ENCODE peak calls at places on chromosomes 7 and 10, in nine cellular contexts. F, H, Q, J, Y, U, A, W and P are unnamed samples.

GRCh38 chr7:22125436-22125835 is 179.7 kb upstream of the CDCA7L start:
- DNase-seq in F (no peak), H (no peak), Q (no peak), J (no peak), Y (no peak), U (no peak), A (no peak), W (no peak), P (no peak)

GRCh38 chr10:97542169-97543024 is 30.2 kb upstream of the ANKRD2 start:
- DNase-seq in F (peak; percentile 96), H (peak; percentile 81), Q (peak; percentile 40), J (no peak), Y (peak; percentile 69), U (peak; percentile 99), A (peak; percentile 98), W (no peak), P (no peak)

GRCh38 chr10:13001041-13001886 is at the start of gene CCDC3:
- DNase-seq in F (no peak), H (no peak), Q (no peak), J (no peak), Y (no peak), U (peak; percentile 24), A (no peak), W (no peak), P (peak; percentile 25)

GRCh38 chr7:69190738-69191137 is 407.5 kb upstream of the AUTS2 start:
- DNase-seq in F (no peak), H (no peak), Q (no peak), J (no peak), Y (no peak), U (peak; percentile 21), A (no peak), W (no peak), P (no peak)

GRCh38 chr10:23777153-23777552 is 338.3 kb downstream of the OTUD1 start:
- DNase-seq in F (no peak), H (no peak), Q (no peak), J (no peak), Y (no peak), U (no peak), A (no peak), W (no peak), P (no peak)

GRCh38 chr7:127287133-127287532 is 34.4 kb upstream of the GRM8 start:
- DNase-seq in F (peak; percentile 46), H (no peak), Q (no peak), J (no peak), Y (no peak), U (no peak), A (no peak), W (no peak), P (no peak)

GRCh38 chr10:14604181-14605142 is 170.2 kb downstream of the FAM107B start:
- DNase-seq in F (peak; percentile 52), H (no peak), Q (peak; percentile 86), J (peak; percentile 62), Y (peak; percentile 76), U (peak; percentile 67), A (peak; percentile 88), W (peak; percentile 83), P (peak; percentile 33)

GRCh38 chr10:58576736-58577366 is 64.2 kb downstream of the BICC1 start:
- DNase-seq in F (no peak), H (no peak), Q (no peak), J (no peak), Y (no peak), U (no peak), A (no peak), W (no peak), P (no peak)

GRCh38 chr7:69781412-69781846 is 183.2 kb downstream of the AUTS2 start:
- DNase-seq in F (no peak), H (no peak), Q (no peak), J (no peak), Y (no peak), U (peak; percentile 78), A (peak; percentile 62), W (no peak), P (no peak)

GRCh38 chr7:55075464-55075971 is 56.7 kb downstream of the EGFR start:
- DNase-seq in F (no peak), H (no peak), Q (peak; percentile 42), J (no peak), Y (peak; percentile 76), U (no peak), A (peak; percentile 64), W (no peak), P (no peak)

GRCh38 chr10:79994556-79994955 is 45.7 kb upstream of the SFTPD start:
- DNase-seq in F (no peak), H (no peak), Q (no peak), J (no peak), Y (no peak), U (no peak), A (no peak), W (no peak), P (no peak)

GRCh38 chr7:49855281-49855980 is 82.0 kb downstream of the VWC2 start:
- DNase-seq in F (no peak), H (no peak), Q (no peak), J (no peak), Y (no peak), U (no peak), A (no peak), W (no peak), P (no peak)

GRCh38 chr7:42734568-42734967 is 177.3 kb downstream of the C7orf25 start:
- DNase-seq in F (no peak), H (no peak), Q (no peak), J (no peak), Y (no peak), U (peak; percentile 61), A (peak; percentile 58), W (no peak), P (no peak)

GRCh38 chr7:42740410-42740809 is 171.5 kb downstream of the C7orf25 start:
- DNase-seq in F (no peak), H (no peak), Q (no peak), J (no peak), Y (no peak), U (peak; percentile 2), A (peak; percentile 16), W (no peak), P (no peak)

GRCh38 chr7:42739591-42739990 is 172.3 kb downstream of the C7orf25 start:
- DNase-seq in F (no peak), H (no peak), Q (no peak), J (no peak), Y (no peak), U (no peak), A (peak; percentile 35), W (no peak), P (no peak)

GRCh38 chr7:42735081-42735480 is 176.8 kb downstream of the C7orf25 start:
- DNase-seq in F (no peak), H (no peak), Q (no peak), J (no peak), Y (no peak), U (peak; percentile 6), A (peak; percentile 31), W (no peak), P (no peak)

DNA sequence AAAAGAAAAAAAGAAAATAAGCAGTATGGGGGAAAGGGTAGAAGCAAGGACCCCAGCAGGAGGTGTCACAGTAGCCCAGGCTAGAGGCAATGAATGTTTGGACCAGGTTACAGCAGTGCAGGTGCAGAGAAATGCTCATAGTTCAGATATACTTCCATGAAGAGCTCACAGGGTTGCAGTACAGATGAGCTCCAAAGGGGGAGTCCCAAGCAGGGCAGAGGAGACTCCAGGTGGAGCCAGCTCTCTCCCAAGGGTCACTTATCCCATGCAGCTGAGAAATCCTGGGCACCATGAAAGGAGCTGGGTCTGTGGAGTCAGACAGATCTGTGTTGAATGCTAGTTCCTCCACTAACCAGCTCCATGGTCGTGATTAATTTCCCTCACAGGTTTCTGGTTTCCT is 174.9 kb downstream of the C7orf25 start:
- DNase-seq in F (no peak), H (no peak), Q (no peak), J (no peak), Y (no peak), U (no peak), A (no peak), W (no peak), P (no peak)
- TF ChIP-seq CTCF in F (peak; percentile 42), H (no peak), Q (no peak), J (no peak), Y (no peak), U (peak; percentile 15), A (no peak), W (no peak), P (no peak)

GRCh38 chr7:112665709-112666108 is 124.5 kb downstream of the TMEM168 start:
- DNase-seq in F (peak; percentile 24), H (no peak), Q (no peak), J (no peak), Y (no peak), U (no peak), A (peak; percentile 14), W (no peak), P (no peak)
- TF ChIP-seq CTCF in F (peak; percentile 61), H (peak; percentile 30), Q (no peak), J (no peak), Y (no peak), U (peak; percentile 24), A (peak; percentile 31), W (no peak), P (peak; percentile 24)

GRCh38 chr10:77862595-77862994 is 64.0 kb downstream of the DLG5 start:
- DNase-seq in F (no peak), H (no peak), Q (no peak), J (no peak), Y (no peak), U (no peak), A (no peak), W (no peak), P (no peak)

GRCh38 chr10:77863446-77863845 is 63.1 kb downstream of the DLG5 start:
- DNase-seq in F (no peak), H (no peak), Q (no peak), J (no peak), Y (no peak), U (no peak), A (peak; percentile 51), W (no peak), P (no peak)

GRCh38 chr10:77866598-77866997 is 60.0 kb downstream of the DLG5 start:
- DNase-seq in F (no peak), H (no peak), Q (no peak), J (no peak), Y (no peak), U (no peak), A (no peak), W (no peak), P (no peak)

GRCh38 chr10:77865585-77866324 is 60.8 kb downstream of the DLG5 start:
- DNase-seq in F (no peak), H (no peak), Q (peak; percentile 54), J (no peak), Y (no peak), U (no peak), A (no peak), W (no peak), P (no peak)

GRCh38 chr10:77864151-77864851 is 62.3 kb downstream of the DLG5 start:
- DNase-seq in F (no peak), H (no peak), Q (no peak), J (no peak), Y (no peak), U (no peak), A (no peak), W (no peak), P (no peak)
- TF ChIP-seq CTCF in F (no peak), H (no peak), Q (no peak), J (no peak), Y (no peak), U (no peak), A (no peak), W (no peak), P (no peak)

DNA sequence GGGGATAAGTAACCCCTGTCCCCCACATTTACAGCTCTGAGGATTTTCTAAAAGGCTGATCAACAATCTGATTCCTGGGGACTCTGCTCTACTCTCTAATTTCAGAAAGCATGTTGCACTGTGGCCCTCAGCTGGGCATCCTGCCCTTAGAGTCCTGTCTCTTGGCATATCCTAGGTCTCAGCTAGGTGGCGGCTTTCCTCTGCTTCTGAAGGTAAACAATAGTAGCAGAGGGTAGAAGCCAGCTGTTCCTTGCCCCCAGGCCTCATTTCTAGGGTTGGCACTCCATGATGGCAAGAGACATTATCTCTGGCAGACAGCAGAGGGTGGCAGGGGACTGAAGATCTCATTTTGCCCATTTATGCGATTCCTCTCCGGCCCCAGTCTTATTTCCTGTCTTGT is 77.0 kb downstream of the ADCYAP1R1 start:
- DNase-seq in F (no peak), H (no peak), Q (no peak), J (no peak), Y (no peak), U (no peak), A (no peak), W (peak; percentile 25), P (no peak)
- TF ChIP-seq CTCF in F (peak; percentile 36), H (no peak), Q (no peak), J (no peak), Y (no peak), U (no peak), A (no peak), W (no peak), P (no peak)